ENCODE peak calls at places on chromosomes 13 and 19, in nine cellular contexts. R is fibroblast of mammary gland; D is activated CD8-positive, alpha-beta memory T cell treated with anti-CD3 and anti-CD28 coated beads, Interleukin-2, amount 50 U/mL, for 4 hours; S is GM12865; K is brain pericyte; N is T-helper 9 cell; W is transverse colon; H is stimulated activated CD8-positive, alpha-beta memory T cell treated with anti-CD3 and anti-CD28 coated beads, Interleukin-4, amount 100 ng/mL, for 24 hours; T is NCI-H1092. J is an unnamed sample.

GRCh38 chr19:13260883-13261653 is 110.9 kb downstream of the IER2 start:
- DNase-seq in R (peak; percentile 95), D (no peak), S (peak; percentile 90), K (no peak), N (no peak), W (no peak), H (no peak), T (no peak), J (no peak)

GRCh38 chr13:75271851-75272250 is 210.1 kb downstream of the TBC1D4 start:
- DNase-seq in R (peak; percentile 23), D (no peak), S (no peak), K (no peak), N (no peak), W (no peak), H (no peak), T (no peak), J (no peak)

GRCh38 chr13:48121733-48122132 is 26.8 kb upstream of the MED4 start:
- DNase-seq in R (no peak), D (no peak), S (no peak), K (no peak), N (no peak), W (no peak), H (no peak), T (no peak), J (peak; percentile 33)

GRCh38 chr19:57302020-57302465 is 18.2 kb upstream of the ZNF543 start:
- DNase-seq in R (peak; percentile 97), D (no peak), S (no peak), K (peak; percentile 88), N (no peak), W (no peak), H (no peak), T (no peak), J (peak; percentile 37)

GRCh38 chr13:39876258-39876657 is 220.8 kb downstream of the COG6 start:
- DNase-seq in R (peak; percentile 98), D (no peak), S (peak; percentile 32), K (no peak), N (no peak), W (no peak), H (no peak), T (no peak), J (no peak)

GRCh38 chr13:30829788-30830637 is 76.1 kb upstream of the MEDAG start:
- DNase-seq in R (no peak), D (no peak), S (no peak), K (no peak), N (no peak), W (no peak), H (no peak), T (no peak), J (no peak)

GRCh38 chr19:50723069-50723468 is at the start of gene CLEC11A:
- DNase-seq in R (peak; percentile 84), D (no peak), S (no peak), K (no peak), N (no peak), W (peak; percentile 38), H (no peak), T (no peak), J (peak; percentile 65)

GRCh38 chr13:49374585-49375290 is 69.1 kb downstream of the CAB39L start:
- DNase-seq in R (peak; percentile 89), D (no peak), S (peak; percentile 8), K (peak; percentile 24), N (no peak), W (no peak), H (no peak), T (no peak), J (no peak)

GRCh38 chr19:3785938-3786824 is at the start of gene MATK:
- DNase-seq in R (no peak), D (peak; percentile 60), S (no peak), K (no peak), N (no peak), W (no peak), H (peak; percentile 35), T (no peak), J (no peak)

GRCh38 chr13:21674271-21675009 is 3.6 kb downstream of the FGF9 start:
- DNase-seq in R (no peak), D (peak; percentile 43), S (no peak), K (no peak), N (no peak), W (peak; percentile 23), H (no peak), T (peak; percentile 53), J (peak; percentile 27)

GRCh38 chr19:39679056-39679790 is 23.5 kb downstream of the LGALS16 start:
- DNase-seq in R (no peak), D (no peak), S (peak; percentile 93), K (no peak), N (no peak), W (no peak), H (peak; percentile 6), T (no peak), J (no peak)

GRCh38 chr19:21585491-21585890 is 80.1 kb downstream of the ZNF429 start:
- DNase-seq in R (no peak), D (no peak), S (no peak), K (no peak), N (no peak), W (no peak), H (no peak), T (no peak), J (no peak)

GRCh38 chr19:18478545-18479311 is 40.8 kb upstream of the ISYNA1 start:
- DNase-seq in R (peak; percentile 87), D (peak; percentile 45), S (peak; percentile 88), K (no peak), N (peak; percentile 58), W (peak; percentile 76), H (peak; percentile 62), T (no peak), J (peak; percentile 60)

GRCh38 chr19:49114630-49115363 is 627 bp downstream of the LIN7B start:
- DNase-seq in R (peak; percentile 42), D (peak; percentile 56), S (no peak), K (no peak), N (no peak), W (peak; percentile 66), H (peak; percentile 24), T (peak; percentile 34), J (peak; percentile 78)

GRCh38 chr13:109704771-109705628 is 81.4 kb downstream of the IRS2 start:
- DNase-seq in R (peak; percentile 27), D (no peak), S (no peak), K (no peak), N (no peak), W (peak; percentile 59), H (no peak), T (no peak), J (no peak)

GRCh38 chr19:30679789-30680188 is 307.6 kb downstream of the ZNF536 start:
- DNase-seq in R (no peak), D (no peak), S (no peak), K (no peak), N (no peak), W (no peak), H (no peak), T (no peak), J (no peak)

GRCh38 chr19:15195987-15196682 is 4.7 kb downstream of the NOTCH3 start:
- DNase-seq in R (no peak), D (peak; percentile 39), S (no peak), K (no peak), N (no peak), W (peak; percentile 88), H (no peak), T (no peak), J (peak; percentile 86)

GRCh38 chr19:34962281-34962944 is 1.6 kb downstream of the ZNF792 start:
- DNase-seq in R (no peak), D (no peak), S (no peak), K (no peak), N (no peak), W (no peak), H (no peak), T (no peak), J (no peak)

GRCh38 chr13:111480503-111480902 is 160.1 kb downstream of the TEX29 start:
- DNase-seq in R (no peak), D (no peak), S (no peak), K (no peak), N (no peak), W (no peak), H (no peak), T (no peak), J (no peak)

GRCh38 chr13:48829536-48829935 is 146.2 kb upstream of the FNDC3A start:
- DNase-seq in R (no peak), D (no peak), S (no peak), K (no peak), N (no peak), W (no peak), H (no peak), T (no peak), J (no peak)

GRCh38 chr19:19750842-19751790 is 18.2 kb upstream of the ZNF14 start:
- DNase-seq in R (no peak), D (no peak), S (no peak), K (no peak), N (no peak), W (no peak), H (no peak), T (no peak), J (no peak)

J was measured in ELF-1.